ENCODE peak calls at places on chromosomes 2 and 18, in four cellular contexts. F, A, K and R are unnamed samples. For H3K27me3, the result is how much of the 10 kb centered on the place peaks cover.

GRCh38 chr2:36562973-36563532 is 34.9 kb downstream of the FEZ2 start:
- DNase-seq in F (peak), A (peak), K (no peak), R (no peak)

GRCh38 chr2:120765031-120765910 is 29.6 kb downstream of the GLI2 start:
- DNase-seq in K (no peak), A (no peak), F (peak), R (no peak)

GRCh38 chr2:222878877-222879601 is 18.2 kb downstream of the ACSL3 start:
- DNase-seq in K (no peak), F (peak), A (no peak), R (no peak)

GRCh38 chr2:147482111-147482510 is 362.7 kb upstream of the ACVR2A start:
- DNase-seq in A (no peak), F (no peak), K (no peak), R (peak)

GRCh38 chr2:229922449-229923386 is at the start of gene FBXO36:
- DNase-seq in A (peak), K (peak), F (no peak), R (peak)

GRCh38 chr18:27577265-27577664 is 392.2 kb upstream of the CHST9 start:
- DNase-seq in F (no peak), A (no peak), K (no peak), R (no peak)

GRCh38 chr2:83900859-83901258 is 558.2 kb downstream of the SUCLG1 start:
- DNase-seq in K (peak), F (no peak), A (no peak), R (no peak)

GRCh38 chr18:23355206-23355605 is 97.9 kb upstream of the RIOK3 start:
- DNase-seq in F (no peak), A (no peak), K (no peak), R (no peak)

GRCh38 chr2:188293601-188294482 is 2.2 kb downstream of the GULP1 start:
- DNase-seq in F (peak), K (peak), A (no peak), R (peak)

GRCh38 chr2:189982777-189983394 is 79.6 kb downstream of the MSTN start:
- DNase-seq in K (no peak), F (peak), A (peak), R (peak)

GRCh38 chr18:79396431-79397287 is 929 bp downstream of the NFATC1 start:
- DNase-seq in F (peak), K (peak), A (no peak), R (no peak)
- H3K27me3 ChIP-seq in F (half or more), K (half or more), A (under half), R (under half)

GRCh38 chr2:8479298-8479697 is 202.6 kb upstream of the ID2 start:
- DNase-seq in F (peak), A (no peak), K (peak), R (no peak)
- H3K27me3 ChIP-seq in F (under half), A (under half), K (under half), R (under half)

GRCh38 chr2:54724560-54725342 is 1.3 kb downstream of the EML6 start:
- DNase-seq in K (peak), F (no peak), A (peak), R (peak)

GRCh38 chr2:54724150-54724559 is 693 bp downstream of the EML6 start:
- DNase-seq in K (no peak), F (no peak), A (no peak), R (no peak)

GRCh38 chr2:54720563-54720962 is 2.9 kb upstream of the EML6 start:
- DNase-seq in K (no peak), A (no peak), F (no peak), R (no peak)

GRCh38 chr2:54723300-54724149 is at the start of gene EML6:
- DNase-seq in K (peak), A (peak), F (peak), R (peak)

DNA sequence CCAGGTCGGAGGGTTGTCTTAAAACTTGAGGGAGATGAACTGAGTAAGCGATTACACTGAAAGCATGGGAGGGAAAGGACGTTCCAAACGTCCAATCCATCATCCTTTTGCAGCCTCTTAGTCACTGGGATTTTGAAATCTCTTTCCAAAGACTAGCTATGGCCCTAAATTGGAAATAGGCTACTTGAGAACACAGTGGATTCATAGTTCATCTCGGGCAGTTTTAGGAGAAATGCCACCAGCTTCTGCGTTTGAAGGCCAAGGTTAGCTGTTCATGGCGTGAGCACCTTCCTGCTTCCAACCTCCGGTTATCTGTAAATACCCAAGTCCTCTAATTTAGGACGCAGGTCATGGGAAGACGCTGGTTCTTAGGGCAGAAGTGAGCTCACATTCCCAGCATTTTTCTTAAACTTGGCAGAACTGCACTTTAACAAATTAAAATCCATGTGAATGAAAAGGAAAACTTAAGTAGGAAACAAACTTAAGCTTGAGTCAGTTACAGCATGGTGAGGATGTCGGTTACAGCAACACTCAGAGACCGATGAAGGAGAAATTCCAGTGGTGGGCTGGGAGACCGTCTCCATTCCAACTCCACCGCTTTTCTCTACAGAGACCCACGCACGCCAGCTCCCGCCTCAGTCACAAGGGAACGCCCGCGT is 692 bp upstream of the EML6 start:
- DNase-seq in A (no peak), F (peak), K (no peak), R (no peak)
- H3K27me3 ChIP-seq in A (under half), F (half or more), K (under half), R (under half)

DNA sequence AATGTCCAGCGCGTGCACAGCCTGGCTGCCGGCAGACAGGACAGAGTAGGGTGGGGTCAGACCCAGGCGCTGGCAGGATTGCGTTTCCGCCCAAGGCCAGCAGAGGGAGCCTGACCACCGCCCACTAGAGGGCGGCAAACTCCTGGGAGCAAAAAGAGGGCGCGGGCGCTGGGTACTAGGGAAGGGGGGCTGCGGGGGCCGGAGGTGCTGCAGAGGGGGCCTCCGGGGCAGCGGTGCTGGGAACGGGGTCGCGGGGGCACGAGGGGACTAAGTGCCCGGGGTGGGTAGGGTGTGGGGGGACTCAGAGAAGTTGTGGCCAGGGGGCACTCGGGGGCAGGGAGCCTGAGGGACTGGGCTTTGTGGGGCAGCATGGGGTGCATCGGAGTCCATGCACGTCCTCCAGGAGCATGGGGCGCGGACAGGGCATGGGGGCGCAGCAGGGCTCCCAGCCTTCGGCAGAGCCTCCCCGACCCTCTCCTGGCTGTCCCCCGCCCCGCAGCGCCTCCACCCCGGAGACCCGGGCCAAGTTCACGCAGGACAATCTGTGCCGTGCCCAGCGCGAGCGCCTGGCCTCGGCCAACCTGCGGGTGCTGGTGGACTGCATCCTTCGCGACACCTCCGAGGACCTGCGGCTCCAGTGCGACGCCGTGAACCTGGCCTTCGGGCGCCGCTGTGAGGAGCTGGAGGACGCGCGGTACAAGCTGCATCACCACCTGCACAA is 3.2 kb downstream of the TEKT4 start:
- DNase-seq in F (peak), A (peak), K (no peak), R (peak)
- H3K27me3 ChIP-seq in F (under half), A (under half), K (under half), R (under half)

DNA sequence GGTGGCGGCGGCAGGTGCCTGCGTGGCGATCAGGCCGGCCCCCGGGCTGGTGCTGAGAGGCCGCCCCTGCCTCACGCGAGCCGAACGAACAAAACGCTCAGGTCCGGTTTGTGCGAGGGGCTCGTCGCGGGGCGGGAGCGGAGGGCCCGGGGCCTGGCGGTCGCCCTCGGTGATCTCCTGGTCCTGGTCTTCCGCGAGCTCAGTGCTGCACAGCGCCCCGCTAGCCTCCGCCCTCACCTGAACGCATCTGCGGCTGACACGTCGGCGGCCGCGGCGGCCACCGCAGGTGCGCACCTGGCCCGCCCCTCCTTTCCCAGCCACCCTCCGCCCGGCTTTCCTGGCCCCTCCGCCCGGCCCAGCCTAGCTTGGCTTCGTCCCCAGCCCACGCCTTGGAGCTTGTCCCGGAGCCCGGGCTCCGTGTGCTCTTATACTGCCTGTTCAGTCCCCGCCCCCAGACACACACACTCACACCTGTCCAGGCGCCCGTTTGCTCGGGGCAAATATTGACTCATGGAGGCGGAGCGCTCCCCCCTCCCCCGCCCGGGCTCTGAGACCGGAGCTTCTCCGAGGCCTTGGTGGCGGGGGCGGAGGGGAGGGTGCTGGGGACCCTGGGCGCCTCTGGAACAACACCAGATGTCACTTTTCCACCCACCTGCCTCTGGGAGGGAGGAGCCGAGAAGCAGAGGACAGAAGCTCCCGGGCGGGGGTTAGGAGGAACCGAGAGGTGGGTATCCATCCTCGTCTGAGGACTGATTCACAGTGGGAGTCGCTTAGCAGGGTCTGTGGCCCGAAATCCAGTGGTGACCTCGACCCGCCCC is 8.6 kb upstream of the CRYBA2 start:
- DNase-seq in F (no peak), A (peak), K (peak), R (no peak)
- H3K27me3 ChIP-seq in F (half or more), A (half or more), K (half or more), R (under half)

GRCh38 chr2:118614856-118615255 is 232.6 kb downstream of the EN1 start:
- DNase-seq in K (peak), F (peak), A (no peak), R (no peak)

GRCh38 chr2:118613742-118614141 is 233.7 kb downstream of the EN1 start:
- DNase-seq in A (no peak), K (peak), F (no peak), R (no peak)

GRCh38 chr2:118618279-118618678 is 229.2 kb downstream of the EN1 start:
- DNase-seq in F (no peak), A (no peak), K (no peak), R (no peak)

GRCh38 chr2:118616432-118616831 is 231.0 kb downstream of the EN1 start:
- DNase-seq in F (no peak), K (no peak), A (no peak), R (no peak)
- H3K27me3 ChIP-seq in F (under half), K (under half), A (under half), R (under half)

DNA sequence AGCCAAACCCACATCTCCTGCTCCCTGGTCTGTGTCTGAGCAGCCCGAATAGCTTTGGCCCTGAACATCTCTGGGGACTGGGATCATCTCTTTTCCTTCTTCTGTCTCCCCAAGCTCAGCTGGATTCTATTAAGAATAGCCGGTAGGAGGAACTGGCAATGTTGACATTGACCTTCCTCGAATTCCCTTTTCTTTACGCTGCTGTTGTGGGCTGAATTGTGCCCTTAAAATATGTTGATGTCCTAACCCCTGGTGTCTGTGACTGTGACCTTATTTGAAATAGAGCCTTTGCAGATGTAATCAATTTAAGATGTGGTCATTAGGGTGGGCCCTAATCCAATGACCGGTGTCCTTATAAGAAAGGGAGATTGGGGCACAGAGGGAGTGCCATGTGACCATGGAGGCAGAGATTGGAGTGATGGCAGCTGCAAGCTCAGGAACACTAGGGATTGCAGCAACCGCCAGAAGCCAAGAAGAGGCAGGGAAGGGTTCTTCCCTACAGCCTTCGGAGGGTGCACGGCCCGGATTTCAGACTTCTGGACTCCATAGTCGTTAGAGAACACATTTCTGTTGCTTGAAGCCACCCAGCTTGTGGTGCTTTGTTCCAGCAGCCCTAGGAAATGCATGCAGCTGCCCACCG is 5.9 kb upstream of the SFTPB start:
- DNase-seq in A (no peak), F (no peak), K (no peak), R (no peak)
- H3K27me3 ChIP-seq in A (under half), F (under half), K (under half), R (under half)

DNA sequence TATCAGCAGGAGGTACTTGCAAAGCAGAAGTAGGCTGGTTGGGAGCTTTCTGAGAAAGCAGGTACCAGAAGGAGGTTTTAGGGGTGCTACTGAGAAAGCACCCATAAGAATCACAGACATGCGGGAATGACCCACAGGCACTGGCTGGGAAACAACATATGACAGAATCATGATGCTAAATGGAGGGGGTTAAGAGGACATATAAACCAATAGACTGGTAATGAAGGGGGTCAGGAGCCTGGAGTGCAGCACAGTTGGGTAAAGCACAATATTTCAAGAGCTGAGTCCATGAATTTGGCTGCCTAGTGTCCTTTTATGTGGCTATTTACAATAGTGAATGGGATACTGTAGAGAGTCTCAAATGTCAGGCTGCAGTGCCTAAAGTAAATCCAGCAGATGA is 27.7 kb upstream of the GMCL1 start:
- DNase-seq in K (no peak), F (no peak), A (no peak), R (no peak)
- H3K27me3 ChIP-seq in K (under half), F (under half), A (under half), R (under half)